ENCODE peak calls at places on chromosome 16, in five cellular contexts. T is H1, U is colonic mucosa, P is endodermal cell, S is mammary epithelial cell. Y is an unnamed sample.

GRCh38 chr16:48317614-48318013 is 67.6 kb downstream of the SIAH1 start:
- DNase-seq in T (no peak), U (no peak), P (no peak), S (peak), Y (no peak)

GRCh38 chr16:85239239-85239638 is 127.0 kb upstream of the CIBAR2 start:
- DNase-seq in T (no peak), U (no peak), P (peak), S (no peak), Y (no peak)

GRCh38 chr16:76653390-76654026 is 376.3 kb downstream of the CNTNAP4 start:
- DNase-seq in T (no peak), U (no peak), P (peak), S (peak), Y (no peak)

GRCh38 chr16:23137818-23138217 is 11.4 kb downstream of the USP31 start:
- DNase-seq in T (no peak), U (no peak), P (no peak), S (no peak), Y (no peak)

GRCh38 chr16:85465328-85466307 is 147.5 kb upstream of the GSE1 start:
- DNase-seq in T (no peak), U (no peak), P (no peak), S (peak), Y (no peak)

GRCh38 chr16:53042235-53042645 is 10.5 kb downstream of the CHD9NB start:
- DNase-seq in T (no peak), U (no peak), P (no peak), S (no peak), Y (no peak)

GRCh38 chr16:7268182-7268581 is 64.5 kb upstream of the RBFOX1 start:
- DNase-seq in T (peak), U (peak), P (peak), S (peak), Y (no peak)

GRCh38 chr16:3481696-3482658 is 13.3 kb downstream of the C16orf90 start:
- DNase-seq in T (no peak), U (no peak), P (no peak), S (no peak), Y (peak)

GRCh38 chr16:25340973-25341372 is 83.3 kb upstream of the ZKSCAN2 start:
- DNase-seq in T (no peak), U (no peak), P (no peak), S (no peak), Y (no peak)

GRCh38 chr16:2057438-2057837 is 9.7 kb downstream of the TSC2 start:
- DNase-seq in T (no peak), U (no peak), P (no peak), S (no peak), Y (no peak)

GRCh38 chr16:2056681-2057407 is 9.1 kb downstream of the TSC2 start:
- DNase-seq in T (no peak), U (no peak), P (peak), S (no peak), Y (no peak)

GRCh38 chr16:2054543-2055245 is 6.9 kb downstream of the TSC2 start:
- DNase-seq in T (no peak), U (peak), P (no peak), S (no peak), Y (peak)

GRCh38 chr16:2053897-2054296 is 6.1 kb downstream of the TSC2 start:
- DNase-seq in T (no peak), U (no peak), P (no peak), S (no peak), Y (no peak)

GRCh38 chr16:2056077-2056476 is 8.3 kb downstream of the TSC2 start:
- DNase-seq in T (no peak), U (no peak), P (peak), S (no peak), Y (no peak)
- H3K4me3 ChIP-seq in T (no peak), U (no peak), P (no peak), S (no peak), Y (no peak)

GRCh38 chr16:68825427-68825826 is 17.9 kb upstream of the TANGO6 start:
- DNase-seq in T (no peak), U (peak), P (no peak), S (no peak), Y (no peak)
- TF ChIP-seq CTCF in T (peak), U (no peak), P (peak), S (peak), Y (no peak)

GRCh38 chr16:67546091-67546501 is 16.2 kb upstream of the CTCF start:
- DNase-seq in T (no peak), U (no peak), P (no peak), S (no peak), Y (peak)

GRCh38 chr16:67547423-67548264 is 14.7 kb upstream of the CTCF start:
- DNase-seq in T (no peak), U (peak), P (no peak), S (no peak), Y (peak)

GRCh38 chr16:67545665-67546024 is 16.7 kb upstream of the CTCF start:
- DNase-seq in T (no peak), U (no peak), P (no peak), S (no peak), Y (no peak)

GRCh38 chr16:67548265-67549126 is 13.8 kb upstream of the CTCF start:
- DNase-seq in T (no peak), U (no peak), P (no peak), S (no peak), Y (peak)

DNA sequence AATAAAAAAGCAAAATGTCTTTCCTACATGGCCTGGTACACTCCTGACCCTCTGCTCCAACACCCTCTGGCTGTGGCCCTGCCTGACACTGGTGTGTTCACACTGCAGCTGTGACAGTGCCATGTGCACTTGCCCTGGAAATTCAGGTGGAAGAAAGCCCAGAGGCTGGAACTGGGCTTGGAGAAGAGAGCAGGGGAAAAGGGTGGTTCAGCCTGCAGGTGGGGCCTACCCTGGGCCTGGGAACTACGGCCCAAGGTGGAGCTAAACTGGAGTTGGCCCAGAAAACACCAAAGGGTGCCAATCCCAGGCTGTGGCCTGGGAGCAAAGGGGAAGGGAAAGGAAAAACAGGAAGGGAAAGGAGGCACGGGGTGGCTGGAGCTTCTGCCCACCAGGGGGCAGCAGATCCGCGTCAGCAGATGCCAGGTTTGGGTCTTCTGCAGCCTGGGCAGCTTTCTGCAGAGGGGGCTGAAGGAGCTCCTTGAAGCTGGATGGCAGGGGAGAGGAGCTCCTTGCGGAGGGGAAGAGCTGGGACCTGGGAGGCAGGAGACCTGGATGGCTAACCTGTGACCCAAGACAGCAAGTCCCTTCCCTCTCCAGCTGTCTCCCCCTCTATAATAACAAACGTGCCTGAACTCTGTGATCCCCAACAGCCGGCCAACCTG is 15.4 kb upstream of the CTCF start:
- DNase-seq in T (peak), U (peak), P (peak), S (peak), Y (peak)
- H3K9ac ChIP-seq in T (no peak), U (peak), P (no peak), S (no peak), Y (no peak)

GRCh38 chr16:11978080-11978479 is 1.5 kb downstream of the SNX29 start:
- DNase-seq in T (no peak), U (no peak), P (no peak), S (no peak), Y (no peak)
- H3K4me3 ChIP-seq in T (no peak), U (no peak), P (no peak), S (peak), Y (peak)

DNA sequence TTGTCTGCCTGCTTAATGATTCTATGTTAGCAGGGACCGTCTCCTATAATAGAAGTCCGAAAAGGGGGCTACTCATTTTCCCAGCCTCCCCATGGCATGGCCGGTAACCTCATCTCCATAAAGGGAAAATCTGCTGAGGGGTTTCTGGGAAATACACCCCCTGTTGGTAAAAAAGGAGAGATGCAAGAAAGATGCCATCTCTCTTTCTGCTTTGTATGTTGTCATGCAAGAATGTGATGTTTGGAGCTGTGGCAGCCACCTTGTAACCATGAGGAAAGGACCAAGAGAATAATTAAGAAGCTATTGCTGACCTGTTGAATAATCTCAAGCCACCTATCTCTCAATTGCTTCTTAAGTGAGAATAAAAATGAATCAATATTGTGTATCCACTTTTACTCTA is 94.8 kb upstream of the XYLT1 start:
- DNase-seq in T (no peak), U (no peak), P (no peak), S (no peak), Y (no peak)
- TF ChIP-seq CTCF in T (no peak), U (no peak), P (peak), S (no peak), Y (no peak)

DNA sequence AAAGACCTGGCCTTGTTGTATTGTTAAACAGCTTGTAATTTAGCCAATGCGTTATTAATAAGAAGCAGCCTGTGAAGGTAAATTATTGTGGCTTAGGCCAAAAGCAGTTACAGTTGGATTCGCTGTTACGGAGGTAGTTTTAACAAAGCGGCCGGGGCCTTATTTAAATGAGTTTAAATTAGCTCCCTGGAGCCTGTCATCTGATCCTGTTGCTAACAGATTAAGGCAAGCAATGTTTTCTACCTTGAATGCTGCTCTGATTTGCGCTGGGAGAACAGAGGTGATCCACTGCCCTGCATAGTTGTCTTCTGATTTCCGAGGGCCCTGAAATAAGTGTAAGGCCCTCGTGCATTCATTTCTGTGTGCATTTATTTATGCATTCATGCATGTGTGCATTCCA is 10.7 kb downstream of the SEC14L5 start:
- DNase-seq in T (no peak), U (no peak), P (no peak), S (no peak), Y (no peak)
- H3K9ac ChIP-seq in T (no peak), U (no peak), P (no peak), S (no peak), Y (no peak)

Y was measured in kidney.